ENCODE peak calls at places on chromosomes 2 and 18, in four cellular contexts. B is psoas muscle, R is pancreas, A is right atrium auricular region. J is an unnamed sample. For H3K27me3, the result is how much of the 10 kb centered on the place peaks cover.

GRCh38 chr2:24643051-24643450 is 150.1 kb downstream of the PTRHD1 start:
- DNase-seq in B (no peak), R (no peak), A (no peak), J (no peak)

GRCh38 chr2:67400560-67401464 is 3.7 kb downstream of the ETAA1 start:
- DNase-seq in B (no peak), R (no peak), A (no peak), J (no peak)

GRCh38 chr18:5891361-5892215 is 3.7 kb downstream of the TMEM200C start:
- DNase-seq in B (peak), R (no peak), A (no peak), J (peak)

GRCh38 chr2:237570776-237571335 is 4.5 kb downstream of the PRLH start:
- DNase-seq in B (no peak), R (no peak), A (no peak), J (no peak)

GRCh38 chr2:156657809-156658208 is 221.6 kb downstream of the GPD2 start:
- DNase-seq in B (no peak), R (no peak), A (no peak), J (no peak)

GRCh38 chr2:223260681-223261080 is 208.7 kb downstream of the KCNE4 start:
- DNase-seq in B (no peak), R (no peak), A (no peak), J (no peak)

GRCh38 chr2:41907716-41908328 is 140.0 kb upstream of the PKDCC start:
- DNase-seq in B (no peak), R (no peak), A (no peak), J (no peak)

GRCh38 chr2:159849160-159849813 is 51.3 kb upstream of the CD302 start:
- DNase-seq in B (no peak), R (no peak), A (no peak), J (no peak)

GRCh38 chr2:35343135-35343534 is 1012.4 kb upstream of the CRIM1 start:
- DNase-seq in B (no peak), R (no peak), A (no peak), J (no peak)

GRCh38 chr2:212052412-212053159 is 486.0 kb downstream of the ERBB4 start:
- DNase-seq in B (no peak), R (no peak), A (no peak), J (no peak)

GRCh38 chr18:40866013-40866644 is 1088.9 kb upstream of the PIK3C3 start:
- DNase-seq in B (no peak), R (no peak), A (no peak), J (no peak)

GRCh38 chr2:145797692-145798091 is 1277.8 kb upstream of the ZEB2 start:
- DNase-seq in B (no peak), R (no peak), A (no peak), J (no peak)

GRCh38 chr18:56545539-56545938 is 92.9 kb downstream of the TXNL1 start:
- DNase-seq in B (no peak), R (no peak), A (no peak), J (no peak)

GRCh38 chr18:9147440-9148238 is 11.1 kb downstream of the ANKRD12 start:
- DNase-seq in B (no peak), R (peak), A (no peak), J (no peak)

GRCh38 chr18:49784427-49785185 is 28.7 kb downstream of the ACAA2 start:
- DNase-seq in B (no peak), R (no peak), A (no peak), J (no peak)

GRCh38 chr2:175730025-175730424 is 272.0 kb downstream of the LNPK start:
- DNase-seq in B (no peak), R (no peak), A (no peak), J (no peak)

GRCh38 chr2:110714824-110715223 is 17.5 kb upstream of the ACOXL start:
- DNase-seq in B (no peak), R (no peak), A (no peak), J (no peak)
- H3K27me3 ChIP-seq in B (under half), R (under half), A (under half), J (under half)

DNA sequence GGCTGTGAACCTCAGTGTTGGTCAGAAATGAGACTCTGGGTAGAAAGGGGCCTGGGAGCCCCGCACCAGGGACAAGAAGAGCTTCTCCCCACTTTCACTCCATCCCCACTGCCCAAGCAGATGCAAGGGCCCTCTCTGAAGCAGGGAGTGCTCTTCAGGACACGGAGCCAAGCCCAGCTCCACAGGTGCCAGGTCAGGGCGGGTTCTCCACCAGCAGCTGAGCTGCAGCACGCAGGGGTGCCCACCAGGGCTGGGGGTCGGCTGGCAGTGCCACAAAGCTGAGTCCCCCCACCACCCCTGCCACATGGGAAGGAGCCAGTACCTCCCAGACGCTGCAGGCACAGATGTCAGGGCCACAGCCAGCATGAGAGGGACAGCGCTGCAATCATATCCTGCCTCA is 106.2 kb downstream of the INHBB start:
- DNase-seq in B (no peak), R (no peak), A (no peak), J (no peak)
- H3K27ac ChIP-seq in B (no peak), R (no peak), A (no peak), J (no peak)

DNA sequence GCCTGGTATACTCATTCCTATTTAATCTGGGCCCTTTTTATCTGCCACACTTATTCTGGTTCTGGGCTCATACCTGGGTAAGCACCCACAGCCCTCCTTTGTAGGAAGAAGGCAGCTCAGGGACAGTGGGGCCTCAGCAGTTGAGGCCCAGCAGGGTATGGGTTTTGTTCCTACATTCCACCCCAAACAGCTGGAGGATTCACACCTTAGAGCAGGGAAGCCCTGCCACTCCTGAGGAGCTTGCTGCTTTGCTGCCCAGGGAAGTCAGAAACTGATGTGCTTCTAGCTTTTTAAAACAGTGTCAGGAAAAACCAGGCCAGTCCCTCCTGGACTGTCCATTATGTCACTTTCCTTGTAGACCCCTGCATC is 1.2 kb upstream of the LBX2 start:
- DNase-seq in B (no peak), R (no peak), A (no peak), J (no peak)
- H3K27me3 ChIP-seq in B (under half), R (under half), A (under half), J (under half)

GRCh38 chr2:9655441-9656269 is 24.9 kb upstream of the YWHAQ start:
- DNase-seq in B (no peak), R (no peak), A (no peak), J (no peak)
- H3K27ac ChIP-seq in B (no peak), R (no peak), A (no peak), J (no peak)

GRCh38 chr2:88933077-88933476 is 241.6 kb downstream of the RPIA start:
- DNase-seq in B (no peak), R (no peak), A (no peak), J (no peak)

GRCh38 chr2:88933980-88934379 is 242.5 kb downstream of the RPIA start:
- DNase-seq in B (no peak), R (no peak), A (no peak), J (no peak)

GRCh38 chr2:88927142-88927541 is 235.7 kb downstream of the RPIA start:
- DNase-seq in B (no peak), R (no peak), A (no peak), J (no peak)

GRCh38 chr2:88932677-88933076 is 241.2 kb downstream of the RPIA start:
- DNase-seq in B (no peak), R (no peak), A (no peak), J (no peak)
- H3K27me3 ChIP-seq in B (under half), R (under half), A (under half), J (under half)

DNA sequence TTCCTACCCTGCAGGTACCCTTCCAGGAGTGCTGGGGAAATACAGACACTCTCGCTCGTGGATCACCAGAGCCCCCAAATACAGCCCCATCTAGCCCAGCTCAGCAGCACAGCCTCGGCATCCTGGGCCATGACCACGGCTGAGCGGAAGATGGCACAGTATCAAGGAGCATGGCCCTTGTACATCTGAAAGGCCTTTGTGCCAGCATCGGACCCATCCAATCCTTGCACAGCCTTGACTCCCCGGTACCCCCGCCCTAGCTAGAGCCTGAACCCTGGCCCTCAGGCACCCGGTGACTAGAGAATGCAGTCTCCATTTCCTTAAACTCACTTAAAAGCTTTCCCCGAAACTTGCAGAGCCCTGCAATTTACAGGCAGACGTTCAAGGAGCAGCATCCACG is 48.7 kb downstream of the ZNF516 start:
- DNase-seq in B (no peak), R (no peak), A (peak), J (no peak)
- H3K27ac ChIP-seq in B (peak), R (no peak), A (no peak), J (no peak)

GRCh38 chr2:72142743-72143440 is 4.8 kb downstream of the CYP26B1 start:
- DNase-seq in B (peak), R (peak), A (peak), J (peak)
- H3K27me3 ChIP-seq in B (under half), R (under half), A (under half), J (under half)

DNA sequence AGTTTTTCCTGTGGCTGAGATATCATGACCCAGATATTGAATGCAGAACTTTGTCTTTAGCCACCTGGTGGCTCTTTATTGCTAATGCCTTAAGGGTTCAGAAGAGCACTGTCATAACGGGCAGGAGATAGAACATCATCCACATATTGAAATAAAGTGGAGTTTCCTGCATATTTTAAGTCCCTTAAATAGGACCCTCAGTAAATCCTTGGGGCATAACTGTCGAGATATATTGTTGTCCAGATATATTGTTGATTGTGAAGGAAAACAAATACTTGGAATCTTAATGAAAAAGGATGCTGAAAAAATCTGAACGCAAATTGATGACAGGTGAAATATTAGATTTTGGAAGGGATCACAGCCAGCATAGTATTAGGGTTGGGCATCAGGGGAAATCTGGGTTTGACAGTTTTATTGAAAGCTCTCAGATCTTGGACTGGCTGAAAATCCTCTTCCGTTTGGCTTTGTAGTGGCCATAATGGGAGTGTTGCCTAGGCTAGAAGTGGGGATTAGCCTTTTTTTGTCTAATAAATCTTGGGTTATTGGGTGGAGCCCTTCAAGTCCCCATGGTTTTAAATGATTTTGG is 13.9 kb upstream of the ZDBF2 start:
- DNase-seq in B (no peak), R (no peak), A (no peak), J (no peak)
- H3K27ac ChIP-seq in B (no peak), R (no peak), A (no peak), J (no peak)

GRCh38 chr2:231935815-231936214 is 9.6 kb upstream of the NPPC start:
- DNase-seq in B (no peak), R (no peak), A (no peak), J (no peak)

GRCh38 chr2:231935207-231935524 is 9.0 kb upstream of the NPPC start:
- DNase-seq in B (no peak), R (no peak), A (peak), J (no peak)

GRCh38 chr2:231933916-231934401 is 7.8 kb upstream of the NPPC start:
- DNase-seq in B (peak), R (no peak), A (peak), J (no peak)

GRCh38 chr2:231932985-231933915 is 7.1 kb upstream of the NPPC start:
- DNase-seq in B (no peak), R (no peak), A (peak), J (no peak)

DNA sequence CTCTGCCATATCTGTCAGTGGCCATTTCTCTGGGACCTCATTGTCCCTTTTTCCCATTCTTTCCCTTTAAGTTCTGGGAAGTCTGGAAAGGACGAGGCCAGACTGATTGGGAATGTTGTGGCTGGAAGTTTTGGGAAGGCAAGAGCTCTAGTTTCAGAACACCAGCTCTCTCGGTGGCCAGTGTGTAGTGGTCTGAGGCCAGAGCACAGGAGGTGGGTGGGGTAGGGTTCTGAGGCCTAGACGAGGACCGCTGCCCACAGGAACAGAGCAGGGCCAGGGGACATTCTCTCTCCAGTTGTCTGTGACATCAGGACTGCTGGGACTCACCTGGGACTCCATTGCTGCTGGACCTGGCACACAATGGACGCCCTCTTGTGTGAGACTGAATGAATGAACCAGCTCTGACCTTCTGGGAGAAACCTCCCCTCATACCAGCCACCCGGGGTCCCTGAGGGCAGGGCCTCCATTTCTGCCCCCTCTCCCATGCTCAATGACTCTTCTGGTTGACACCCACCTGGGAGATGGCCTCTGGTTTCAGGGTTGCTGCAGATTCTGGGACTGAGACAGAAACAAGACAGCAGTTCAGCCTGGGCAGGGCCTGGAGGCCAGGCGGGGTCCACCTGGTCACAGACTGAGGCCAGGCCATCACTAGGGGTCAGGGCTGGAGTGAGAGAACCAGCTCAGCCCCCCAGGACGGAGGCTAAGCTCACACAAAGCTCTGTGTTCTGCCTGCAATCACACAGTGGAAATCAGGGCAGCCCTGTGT is 8.4 kb upstream of the NPPC start:
- DNase-seq in B (no peak), R (no peak), A (no peak), J (no peak)
- H3K27me3 ChIP-seq in B (under half), R (under half), A (under half), J (under half)

DNA sequence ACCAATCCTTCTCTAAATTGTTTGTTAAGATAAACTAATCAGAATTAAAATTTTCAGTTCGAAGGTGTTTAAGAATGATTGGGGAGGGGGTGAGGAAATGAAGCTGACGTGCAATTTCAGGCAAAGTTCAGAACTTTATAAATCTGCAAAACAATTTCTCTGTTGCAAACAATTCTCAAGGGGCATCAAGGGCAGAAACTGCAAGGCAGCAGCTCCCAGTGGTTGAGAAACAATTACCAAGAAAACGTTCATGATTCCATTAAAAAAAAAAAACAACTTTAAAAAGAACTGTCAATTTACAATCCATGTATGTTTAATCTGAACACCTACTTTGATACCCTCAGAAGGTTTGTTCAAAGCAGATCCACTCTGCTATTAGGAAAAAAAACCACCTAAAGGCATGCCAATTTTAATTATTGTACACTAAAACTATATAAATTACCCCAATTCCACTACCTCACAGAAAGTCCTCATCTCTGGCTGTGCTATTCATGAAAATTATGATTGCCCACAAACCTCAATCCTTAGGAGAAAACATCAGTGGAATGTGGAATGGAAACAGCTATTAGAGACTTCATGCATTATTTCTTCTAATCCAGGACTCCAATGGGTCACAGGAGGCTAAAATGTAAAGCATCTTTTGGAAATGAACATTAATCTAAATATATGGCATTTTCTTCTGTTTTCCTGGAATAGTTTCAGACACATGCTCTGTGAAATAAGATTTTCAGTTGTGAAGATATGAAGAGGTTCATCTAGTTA is 119.9 kb upstream of the ACVR1C start:
- DNase-seq in B (no peak), R (no peak), A (no peak), J (no peak)
- H3K27ac ChIP-seq in B (peak), R (no peak), A (no peak), J (no peak)